ENCODE peak calls at places on chromosomes 4 and X, in nine cellular contexts. One of them, this sample, is unnamed.

GRCh38 chrX:39309721-39310152 is 508.5 kb downstream of the MID1IP1 start:
- DNase-seq in body of pancreas: no peak
- DNase-seq in fibroblast of lung: peak
- DNase-seq in psoas muscle: no peak
- DNase-seq in hepatocyte: peak
- DNase-seq in cardiac muscle cell: peak
- DNase-seq in tibial nerve: no peak
- DNase-seq in heart left ventricle: no peak
- DNase-seq in IMR-90: no peak
- DNase-seq in this sample: no peak

GRCh38 chr4:87073570-87074470 is 139.0 kb downstream of the AFF1 start:
- DNase-seq in body of pancreas: peak
- DNase-seq in fibroblast of lung: no peak
- DNase-seq in psoas muscle: no peak
- DNase-seq in hepatocyte: no peak
- DNase-seq in cardiac muscle cell: peak
- DNase-seq in tibial nerve: no peak
- DNase-seq in heart left ventricle: no peak
- DNase-seq in IMR-90: peak
- DNase-seq in this sample: no peak

GRCh38 chrX:41599507-41599906 is 89.3 kb upstream of the GPR34 start:
- DNase-seq in body of pancreas: no peak
- DNase-seq in fibroblast of lung: no peak
- DNase-seq in psoas muscle: no peak
- DNase-seq in hepatocyte: no peak
- DNase-seq in cardiac muscle cell: no peak
- DNase-seq in tibial nerve: no peak
- DNase-seq in heart left ventricle: no peak
- DNase-seq in IMR-90: no peak
- DNase-seq in this sample: no peak

GRCh38 chrX:110449312-110449711 is 90.7 kb downstream of the RTL9 start:
- DNase-seq in body of pancreas: no peak
- DNase-seq in fibroblast of lung: no peak
- DNase-seq in psoas muscle: no peak
- DNase-seq in hepatocyte: no peak
- DNase-seq in cardiac muscle cell: no peak
- DNase-seq in tibial nerve: no peak
- DNase-seq in heart left ventricle: no peak
- DNase-seq in IMR-90: no peak
- DNase-seq in this sample: no peak

GRCh38 chrX:40314070-40314469 is 216.3 kb upstream of the BCOR start:
- DNase-seq in body of pancreas: no peak
- DNase-seq in fibroblast of lung: no peak
- DNase-seq in psoas muscle: no peak
- DNase-seq in hepatocyte: no peak
- DNase-seq in cardiac muscle cell: peak
- DNase-seq in tibial nerve: no peak
- DNase-seq in heart left ventricle: no peak
- DNase-seq in IMR-90: no peak
- DNase-seq in this sample: no peak

GRCh38 chr4:52823478-52824092 is 38.5 kb upstream of the RASL11B start:
- DNase-seq in body of pancreas: no peak
- DNase-seq in fibroblast of lung: peak
- DNase-seq in psoas muscle: no peak
- DNase-seq in hepatocyte: no peak
- DNase-seq in cardiac muscle cell: no peak
- DNase-seq in tibial nerve: no peak
- DNase-seq in heart left ventricle: no peak
- DNase-seq in IMR-90: peak
- DNase-seq in this sample: peak

GRCh38 chr4:151356510-151356909 is 31.1 kb upstream of the SH3D19 start:
- DNase-seq in body of pancreas: no peak
- DNase-seq in fibroblast of lung: peak
- DNase-seq in psoas muscle: no peak
- DNase-seq in hepatocyte: no peak
- DNase-seq in cardiac muscle cell: no peak
- DNase-seq in tibial nerve: no peak
- DNase-seq in heart left ventricle: no peak
- DNase-seq in IMR-90: peak
- DNase-seq in this sample: peak

GRCh38 chrX:153766098-153766817 is 2.2 kb downstream of the PLXNB3 start:
- DNase-seq in body of pancreas: no peak
- DNase-seq in fibroblast of lung: peak
- DNase-seq in psoas muscle: peak
- DNase-seq in hepatocyte: peak
- DNase-seq in cardiac muscle cell: peak
- DNase-seq in tibial nerve: no peak
- DNase-seq in heart left ventricle: no peak
- DNase-seq in IMR-90: peak
- DNase-seq in this sample: peak

DNA sequence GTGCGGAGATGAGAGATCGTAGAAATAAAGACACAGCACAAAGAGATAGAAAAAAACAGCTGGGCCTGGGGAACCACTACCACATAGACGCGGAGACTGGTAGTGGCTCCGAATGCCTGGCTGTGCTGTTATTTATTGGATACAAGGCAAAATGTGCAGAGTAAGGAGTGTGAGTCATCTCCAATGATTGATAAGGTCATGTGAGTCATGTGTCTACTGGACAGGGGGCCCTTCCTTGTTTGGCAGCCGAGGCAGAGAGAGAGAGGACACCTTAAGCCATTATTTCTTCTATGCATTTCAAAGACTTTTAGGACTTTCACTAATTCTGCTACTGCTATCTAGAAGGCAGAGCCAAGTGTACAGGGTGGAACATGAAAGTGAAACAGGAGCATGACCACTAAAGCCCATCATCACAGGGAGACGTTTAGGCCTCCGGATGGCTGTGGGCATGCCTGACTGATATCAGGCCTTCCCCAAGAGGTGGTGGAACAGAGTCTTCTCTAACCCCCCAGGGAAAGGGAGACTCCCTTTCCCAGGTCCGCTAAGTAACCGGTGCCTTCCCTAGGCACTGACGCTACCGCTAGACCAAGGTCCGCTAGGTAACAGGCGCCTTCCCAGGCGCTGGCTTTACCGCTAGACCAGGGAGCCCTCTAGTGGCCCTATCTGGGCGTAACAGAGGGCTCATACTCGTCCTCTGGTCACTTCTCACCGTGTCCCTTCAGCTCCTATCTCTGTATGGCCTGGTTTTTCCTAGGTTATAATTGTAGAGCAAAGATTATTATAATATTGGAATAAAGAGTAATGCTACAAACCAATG is 921.5 kb upstream of the PCDH10 start:
- DNase-seq in body of pancreas: peak
- DNase-seq in fibroblast of lung: peak
- DNase-seq in psoas muscle: peak
- DNase-seq in hepatocyte: peak
- DNase-seq in cardiac muscle cell: peak
- DNase-seq in tibial nerve: no peak
- DNase-seq in heart left ventricle: no peak
- DNase-seq in IMR-90: peak
- DNase-seq in this sample: no peak
- TF ChIP-seq CTCF in body of pancreas: peak
- TF ChIP-seq CTCF in fibroblast of lung: peak
- TF ChIP-seq CTCF in psoas muscle: no peak
- TF ChIP-seq CTCF in hepatocyte: peak
- TF ChIP-seq CTCF in cardiac muscle cell: peak
- TF ChIP-seq CTCF in tibial nerve: no peak
- TF ChIP-seq CTCF in heart left ventricle: peak
- TF ChIP-seq CTCF in IMR-90: peak
- TF ChIP-seq CTCF in this sample: peak

DNA sequence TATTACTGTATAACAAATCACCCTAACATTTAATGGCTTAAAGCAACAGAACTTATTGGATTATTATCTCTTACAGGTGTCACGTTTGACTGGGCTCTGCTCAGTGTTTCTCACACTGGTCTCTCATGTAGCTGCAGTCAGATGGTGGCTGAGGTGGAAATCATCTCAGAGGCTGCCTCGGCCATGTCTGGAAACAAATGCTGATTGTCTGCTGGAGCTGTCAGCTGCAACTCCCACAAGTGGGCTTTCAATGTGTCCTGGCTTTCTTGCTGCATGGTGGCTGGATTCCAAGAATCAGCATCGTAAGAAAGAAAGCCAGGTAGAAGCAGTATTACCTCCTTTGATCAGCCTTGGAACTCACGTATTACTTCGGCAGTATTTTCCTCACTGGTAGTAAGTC is 277.6 kb downstream of the SPANXN1 start:
- DNase-seq in body of pancreas: no peak
- DNase-seq in fibroblast of lung: no peak
- DNase-seq in psoas muscle: no peak
- DNase-seq in hepatocyte: no peak
- DNase-seq in cardiac muscle cell: no peak
- DNase-seq in tibial nerve: no peak
- DNase-seq in heart left ventricle: no peak
- DNase-seq in IMR-90: no peak
- DNase-seq in this sample: no peak
- TF ChIP-seq CTCF in body of pancreas: no peak
- TF ChIP-seq CTCF in fibroblast of lung: no peak
- TF ChIP-seq CTCF in psoas muscle: no peak
- TF ChIP-seq CTCF in hepatocyte: no peak
- TF ChIP-seq CTCF in cardiac muscle cell: no peak
- TF ChIP-seq CTCF in tibial nerve: no peak
- TF ChIP-seq CTCF in heart left ventricle: no peak
- TF ChIP-seq CTCF in IMR-90: no peak
- TF ChIP-seq CTCF in this sample: no peak

GRCh38 chr4:98046665-98047064 is 96.6 kb downstream of the STPG2 start:
- DNase-seq in body of pancreas: no peak
- DNase-seq in fibroblast of lung: no peak
- DNase-seq in psoas muscle: no peak
- DNase-seq in hepatocyte: no peak
- DNase-seq in cardiac muscle cell: no peak
- DNase-seq in tibial nerve: no peak
- DNase-seq in heart left ventricle: no peak
- DNase-seq in IMR-90: no peak
- DNase-seq in this sample: no peak
- TF ChIP-seq CTCF in body of pancreas: no peak
- TF ChIP-seq CTCF in fibroblast of lung: no peak
- TF ChIP-seq CTCF in psoas muscle: no peak
- TF ChIP-seq CTCF in hepatocyte: no peak
- TF ChIP-seq CTCF in cardiac muscle cell: no peak
- TF ChIP-seq CTCF in tibial nerve: no peak
- TF ChIP-seq CTCF in heart left ventricle: no peak
- TF ChIP-seq CTCF in IMR-90: no peak
- TF ChIP-seq CTCF in this sample: no peak

DNA sequence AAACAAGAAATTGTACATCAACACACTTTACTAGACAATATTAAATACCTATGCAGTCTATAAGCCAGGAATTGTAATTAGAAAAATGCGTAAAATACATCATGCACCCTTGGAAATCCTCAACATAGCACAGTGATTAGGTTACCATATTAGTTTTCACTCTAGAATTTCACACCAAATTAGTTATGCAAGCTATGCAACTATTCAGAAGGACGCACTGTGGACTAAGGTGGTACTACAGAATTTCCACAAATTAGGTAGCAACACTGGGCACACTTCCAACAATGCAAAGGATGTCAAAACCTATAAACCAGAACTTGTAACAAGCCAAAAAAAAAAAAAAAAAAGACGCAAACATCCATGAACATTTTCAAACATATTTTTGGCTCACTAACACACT is 71.1 kb upstream of the ZCCHC13 start:
- DNase-seq in body of pancreas: no peak
- DNase-seq in fibroblast of lung: peak
- DNase-seq in psoas muscle: no peak
- DNase-seq in hepatocyte: no peak
- DNase-seq in cardiac muscle cell: peak
- DNase-seq in tibial nerve: no peak
- DNase-seq in heart left ventricle: no peak
- DNase-seq in IMR-90: peak
- DNase-seq in this sample: peak
- TF ChIP-seq CTCF in body of pancreas: no peak
- TF ChIP-seq CTCF in fibroblast of lung: no peak
- TF ChIP-seq CTCF in psoas muscle: peak
- TF ChIP-seq CTCF in hepatocyte: no peak
- TF ChIP-seq CTCF in cardiac muscle cell: no peak
- TF ChIP-seq CTCF in tibial nerve: no peak
- TF ChIP-seq CTCF in heart left ventricle: no peak
- TF ChIP-seq CTCF in IMR-90: no peak
- TF ChIP-seq CTCF in this sample: peak

GRCh38 chrX:11427082-11428033 is 134.1 kb downstream of the AMELX start:
- DNase-seq in body of pancreas: peak
- DNase-seq in fibroblast of lung: no peak
- DNase-seq in psoas muscle: peak
- DNase-seq in hepatocyte: peak
- DNase-seq in cardiac muscle cell: peak
- DNase-seq in tibial nerve: peak
- DNase-seq in heart left ventricle: peak
- DNase-seq in IMR-90: no peak
- DNase-seq in this sample: no peak
- TF ChIP-seq CTCF in body of pancreas: peak
- TF ChIP-seq CTCF in fibroblast of lung: peak
- TF ChIP-seq CTCF in psoas muscle: no peak
- TF ChIP-seq CTCF in hepatocyte: peak
- TF ChIP-seq CTCF in cardiac muscle cell: peak
- TF ChIP-seq CTCF in tibial nerve: no peak
- TF ChIP-seq CTCF in heart left ventricle: peak
- TF ChIP-seq CTCF in IMR-90: peak
- TF ChIP-seq CTCF in this sample: peak

GRCh38 chr4:40486534-40486933 is 143.1 kb downstream of the RBM47 start:
- DNase-seq in body of pancreas: no peak
- DNase-seq in fibroblast of lung: peak
- DNase-seq in psoas muscle: no peak
- DNase-seq in hepatocyte: no peak
- DNase-seq in cardiac muscle cell: peak
- DNase-seq in tibial nerve: no peak
- DNase-seq in heart left ventricle: no peak
- DNase-seq in IMR-90: peak
- DNase-seq in this sample: peak
- TF ChIP-seq CTCF in body of pancreas: no peak
- TF ChIP-seq CTCF in fibroblast of lung: no peak
- TF ChIP-seq CTCF in psoas muscle: no peak
- TF ChIP-seq CTCF in hepatocyte: no peak
- TF ChIP-seq CTCF in cardiac muscle cell: no peak
- TF ChIP-seq CTCF in tibial nerve: no peak
- TF ChIP-seq CTCF in heart left ventricle: no peak
- TF ChIP-seq CTCF in IMR-90: no peak
- TF ChIP-seq CTCF in this sample: no peak

This sample was measured in HFFc6.